ENCODE peak calls at places on chromosomes 5 and 9, in six cellular contexts. T is kidney epithelial cell, X is brain microvascular endothelial cell, A is PC-3, J is HFF-Myc, N is MCF 10A. Y is an unnamed sample.

GRCh38 chr5:130066644-130067043 is 162.4 kb downstream of the CHSY3 start:
- DNase-seq in T (no peak), X (peak), A (no peak), J (no peak), N (no peak), Y (no peak)

GRCh38 chr5:3075309-3075708 is 323.8 kb upstream of the IRX2 start:
- DNase-seq in T (no peak), X (no peak), A (no peak), J (no peak), N (no peak), Y (no peak)

GRCh38 chr9:127263664-127264063 is 910 bp upstream of the GARNL3 start:
- DNase-seq in T (no peak), X (no peak), A (no peak), J (no peak), N (no peak), Y (peak)

GRCh38 chr5:6763191-6763590 is 50.0 kb downstream of the TENT4A start:
- DNase-seq in T (no peak), X (no peak), A (no peak), J (no peak), N (no peak), Y (no peak)

GRCh38 chr5:100905259-100905914 is 2.3 kb upstream of the ST8SIA4 start:
- DNase-seq in T (no peak), X (no peak), A (no peak), J (no peak), N (no peak), Y (no peak)

GRCh38 chr5:74360535-74361210 is 279.9 kb downstream of the ENC1 start:
- DNase-seq in T (no peak), X (no peak), A (no peak), J (no peak), N (no peak), Y (no peak)

GRCh38 chr9:69674112-69674511 is 1.9 kb upstream of the APBA1 start:
- DNase-seq in T (no peak), X (no peak), A (peak), J (no peak), N (no peak), Y (no peak)

GRCh38 chr9:78938821-78939220 is 632.9 kb upstream of the TLE4 start:
- DNase-seq in T (no peak), X (no peak), A (no peak), J (no peak), N (no peak), Y (no peak)

GRCh38 chr5:1519631-1520141 is 4.1 kb downstream of the LPCAT1 start:
- DNase-seq in T (no peak), X (no peak), A (no peak), J (no peak), N (no peak), Y (no peak)

GRCh38 chr5:109921735-109922395 is 232.1 kb downstream of the MAN2A1 start:
- DNase-seq in T (no peak), X (no peak), A (no peak), J (no peak), N (no peak), Y (peak)

GRCh38 chr5:157915638-157916037 is 56.7 kb upstream of the CLINT1 start:
- DNase-seq in T (no peak), X (peak), A (peak), J (no peak), N (peak), Y (peak)

GRCh38 chr5:77211013-77211690 is 672 bp downstream of the PDE8B start:
- DNase-seq in T (no peak), X (no peak), A (peak), J (no peak), N (no peak), Y (peak)

GRCh38 chr9:306907-307306 is 92.2 kb downstream of the DOCK8 start:
- DNase-seq in T (no peak), X (no peak), A (peak), J (no peak), N (peak), Y (no peak)

GRCh38 chr9:87322840-87323635 is 174.6 kb upstream of the DAPK1 start:
- DNase-seq in T (no peak), X (no peak), A (no peak), J (no peak), N (peak), Y (no peak)

GRCh38 chr9:106829666-106830408 is 33.1 kb upstream of the ZNF462 start:
- DNase-seq in T (no peak), X (no peak), A (no peak), J (no peak), N (no peak), Y (no peak)

GRCh38 chr5:147168578-147169327 is 66.1 kb upstream of the STK32A start:
- DNase-seq in T (no peak), X (peak), A (no peak), J (no peak), N (peak), Y (no peak)

GRCh38 chr5:44389410-44389879 is at the start of gene FGF10:
- DNase-seq in T (no peak), X (no peak), A (no peak), J (no peak), N (no peak), Y (peak)

GRCh38 chr9:11928871-11929321 is 764.3 kb upstream of the TYRP1 start:
- DNase-seq in T (no peak), X (no peak), A (no peak), J (no peak), N (no peak), Y (no peak)

GRCh38 chr5:1003296-1003937 is 5.2 kb upstream of the NKD2 start:
- DNase-seq in T (peak), X (no peak), A (peak), J (no peak), N (peak), Y (no peak)

GRCh38 chr5:115636008-115636407 is 10.2 kb upstream of the TMED7 start:
- DNase-seq in T (no peak), X (no peak), A (no peak), J (no peak), N (no peak), Y (no peak)

GRCh38 chr5:59169101-59169767 is 586.4 kb downstream of the RAB3C start:
- DNase-seq in T (no peak), X (no peak), A (no peak), J (no peak), N (no peak), Y (no peak)

GRCh38 chr5:72392326-72392733 is 72.2 kb downstream of the PTCD2 start:
- DNase-seq in T (no peak), X (no peak), A (peak), J (no peak), N (peak), Y (no peak)

GRCh38 chr9:4073371-4073770 is 226.5 kb downstream of the GLIS3 start:
- DNase-seq in T (no peak), X (no peak), A (peak), J (no peak), N (no peak), Y (peak)

GRCh38 chr5:56494300-56494704 is 261.2 kb upstream of the ANKRD55 start:
- DNase-seq in T (no peak), X (no peak), A (no peak), J (no peak), N (no peak), Y (no peak)

GRCh38 chr5:72539726-72540125 is 32.5 kb upstream of the ZNF366 start:
- DNase-seq in T (no peak), X (no peak), A (no peak), J (no peak), N (no peak), Y (no peak)

GRCh38 chr9:86054695-86055094 is 44.7 kb downstream of the GOLM1 start:
- DNase-seq in T (no peak), X (no peak), A (no peak), J (no peak), N (no peak), Y (no peak)

GRCh38 chr5:173764321-173765029 is 123.7 kb upstream of the CPEB4 start:
- DNase-seq in T (peak), X (peak), A (peak), J (peak), N (peak), Y (peak)

GRCh38 chr5:137753986-137754235 is 252 bp downstream of the HNRNPA0 start:
- DNase-seq in T (no peak), X (no peak), A (no peak), J (no peak), N (no peak), Y (no peak)

GRCh38 chr5:149656576-149657182 is 73.4 kb upstream of the PPARGC1B start:
- DNase-seq in T (no peak), X (peak), A (peak), J (no peak), N (peak), Y (peak)

GRCh38 chr9:83327323-83327722 is 210.9 kb downstream of the FRMD3 start:
- DNase-seq in T (no peak), X (peak), A (no peak), J (no peak), N (no peak), Y (peak)

GRCh38 chr9:127154390-127155191 is 32.2 kb upstream of the ANGPTL2 start:
- DNase-seq in T (no peak), X (peak), A (no peak), J (no peak), N (no peak), Y (no peak)

GRCh38 chr5:164010900-164011299 is 505.5 kb downstream of the MAT2B start:
- DNase-seq in T (no peak), X (no peak), A (no peak), J (no peak), N (no peak), Y (no peak)

GRCh38 chr9:68949271-68950000 is 64.5 kb downstream of the PRKACG start:
- DNase-seq in T (no peak), X (no peak), A (peak), J (no peak), N (no peak), Y (peak)

GRCh38 chr9:88874391-88874790 is 116.9 kb upstream of the S1PR3 start:
- DNase-seq in T (no peak), X (no peak), A (peak), J (no peak), N (no peak), Y (peak)

GRCh38 chr9:136773386-136774044 is 9.2 kb upstream of the LCN15 start:
- DNase-seq in T (no peak), X (no peak), A (peak), J (no peak), N (no peak), Y (peak)

GRCh38 chr5:172769324-172769597 is 1.7 kb downstream of the DUSP1 start:
- DNase-seq in T (no peak), X (no peak), A (no peak), J (no peak), N (no peak), Y (no peak)

GRCh38 chr5:32531885-32532520 is 53.4 kb upstream of the SUB1 start:
- DNase-seq in T (no peak), X (peak), A (peak), J (no peak), N (peak), Y (no peak)

GRCh38 chr9:111783857-111784256 is 10.9 kb downstream of the SHOC1 start:
- DNase-seq in T (no peak), X (no peak), A (no peak), J (no peak), N (no peak), Y (no peak)

DNA sequence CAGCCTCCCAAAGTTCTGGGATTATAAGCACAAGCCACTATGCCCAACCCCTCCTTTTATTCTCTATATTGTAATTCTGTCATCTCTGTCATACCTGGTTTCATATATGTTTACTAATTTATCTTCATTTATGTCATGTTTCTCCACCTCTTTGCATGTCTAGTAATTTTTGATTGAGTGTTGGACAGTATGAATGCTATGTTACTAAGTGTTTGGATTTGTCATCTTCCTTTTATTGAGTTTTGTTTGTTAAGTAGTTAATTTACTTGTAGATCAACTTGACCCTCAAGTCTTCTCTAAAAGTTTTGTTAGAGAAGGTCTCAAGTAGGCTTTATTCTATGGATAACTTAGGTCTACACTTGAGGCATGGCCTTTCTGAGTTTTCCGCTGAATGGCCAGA is 17.2 kb upstream of the CACNA1B start:
- DNase-seq in T (no peak), X (no peak), A (no peak), J (no peak), N (no peak), Y (no peak)
- TF ChIP-seq CTCF in T (no peak), X (no peak), A (no peak), J (no peak), N (no peak), Y (no peak)

DNA sequence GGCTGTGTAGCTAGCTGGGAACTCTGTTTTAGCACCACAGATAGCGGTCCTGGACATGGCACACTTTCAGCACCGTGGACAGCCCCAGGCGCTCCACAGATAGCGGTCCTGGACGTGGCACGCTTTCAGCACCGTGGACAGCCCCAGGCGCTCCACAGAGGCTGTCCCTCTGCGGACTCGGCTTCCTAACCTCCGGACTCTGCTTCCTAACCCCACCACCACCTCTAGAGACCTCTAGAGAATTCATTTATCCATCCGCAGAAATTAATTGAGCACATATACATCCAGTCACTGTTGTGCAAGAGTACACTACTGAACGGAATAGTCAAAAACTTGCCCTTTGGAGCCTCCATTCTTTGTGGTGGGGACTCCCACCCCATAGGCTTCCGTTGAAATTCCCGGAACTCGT is 27.4 kb downstream of the UNC5A start:
- DNase-seq in T (peak), X (peak), A (peak), J (peak), N (peak), Y (no peak)
- TF ChIP-seq CTCF in T (no peak), X (no peak), A (no peak), J (no peak), N (no peak), Y (no peak)

DNA sequence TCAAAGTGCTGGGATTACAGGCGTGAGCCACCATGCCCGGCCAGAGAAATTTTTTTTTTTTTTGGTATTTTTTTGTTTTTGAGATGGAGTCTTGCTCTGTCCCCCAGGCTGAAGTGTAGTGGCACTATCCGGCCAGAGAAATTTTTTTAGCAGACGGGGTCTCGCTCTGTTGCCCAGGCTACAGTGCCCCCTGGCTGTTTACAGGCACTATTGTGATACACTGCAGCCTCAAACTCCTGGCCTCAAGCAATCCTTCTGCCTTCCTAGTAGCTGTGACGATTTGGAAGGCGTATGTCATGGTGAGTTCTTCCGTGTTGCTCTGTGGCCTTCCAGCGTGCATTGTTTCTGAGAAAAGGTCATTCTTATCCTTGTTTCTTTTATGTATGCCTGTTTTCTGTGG is 47.5 kb downstream of the CNOT6 start:
- DNase-seq in T (no peak), X (no peak), A (no peak), J (no peak), N (no peak), Y (no peak)
- TF ChIP-seq CTCF in T (no peak), X (no peak), A (peak), J (no peak), N (no peak), Y (no peak)

GRCh38 chr9:14086495-14086894 is 227.4 kb downstream of the NFIB start:
- DNase-seq in T (no peak), X (no peak), A (no peak), J (no peak), N (no peak), Y (no peak)

GRCh38 chr9:14082732-14083131 is 231.2 kb downstream of the NFIB start:
- DNase-seq in T (no peak), X (no peak), A (no peak), J (no peak), N (no peak), Y (no peak)

GRCh38 chr9:14084867-14085266 is 229.1 kb downstream of the NFIB start:
- DNase-seq in T (no peak), X (no peak), A (no peak), J (no peak), N (no peak), Y (no peak)

GRCh38 chr9:14079440-14079839 is 234.5 kb downstream of the NFIB start:
- DNase-seq in T (no peak), X (no peak), A (no peak), J (no peak), N (no peak), Y (no peak)

GRCh38 chr9:14080940-14081621 is 232.9 kb downstream of the NFIB start:
- DNase-seq in T (peak), X (peak), A (peak), J (no peak), N (no peak), Y (no peak)
- TF ChIP-seq CTCF in T (peak), X (peak), A (no peak), J (no peak), N (no peak), Y (no peak)

DNA sequence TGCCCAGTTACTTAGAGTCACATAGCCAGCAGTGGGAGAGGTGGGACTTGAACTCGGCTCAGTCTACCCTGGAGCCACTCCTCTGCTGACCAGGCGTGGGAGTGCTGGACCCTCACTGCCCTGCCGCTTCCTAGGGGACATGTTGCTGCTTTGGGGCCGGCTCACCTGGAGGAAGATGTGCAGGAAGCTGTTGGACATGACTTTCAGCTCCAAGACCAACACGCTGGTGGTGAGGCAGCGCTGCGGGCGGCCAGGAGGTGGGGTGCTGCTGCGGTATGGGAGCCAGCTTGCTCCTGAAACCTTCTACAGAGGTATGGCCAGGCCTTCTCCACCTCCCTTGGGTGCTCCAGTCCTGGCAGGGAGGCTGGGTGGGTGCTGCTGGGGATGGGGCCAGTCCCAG is 3.4 kb upstream of the CACFD1 start:
- DNase-seq in T (no peak), X (no peak), A (no peak), J (no peak), N (no peak), Y (no peak)
- TF ChIP-seq CTCF in T (peak), X (peak), A (peak), J (peak), N (no peak), Y (peak)

DNA sequence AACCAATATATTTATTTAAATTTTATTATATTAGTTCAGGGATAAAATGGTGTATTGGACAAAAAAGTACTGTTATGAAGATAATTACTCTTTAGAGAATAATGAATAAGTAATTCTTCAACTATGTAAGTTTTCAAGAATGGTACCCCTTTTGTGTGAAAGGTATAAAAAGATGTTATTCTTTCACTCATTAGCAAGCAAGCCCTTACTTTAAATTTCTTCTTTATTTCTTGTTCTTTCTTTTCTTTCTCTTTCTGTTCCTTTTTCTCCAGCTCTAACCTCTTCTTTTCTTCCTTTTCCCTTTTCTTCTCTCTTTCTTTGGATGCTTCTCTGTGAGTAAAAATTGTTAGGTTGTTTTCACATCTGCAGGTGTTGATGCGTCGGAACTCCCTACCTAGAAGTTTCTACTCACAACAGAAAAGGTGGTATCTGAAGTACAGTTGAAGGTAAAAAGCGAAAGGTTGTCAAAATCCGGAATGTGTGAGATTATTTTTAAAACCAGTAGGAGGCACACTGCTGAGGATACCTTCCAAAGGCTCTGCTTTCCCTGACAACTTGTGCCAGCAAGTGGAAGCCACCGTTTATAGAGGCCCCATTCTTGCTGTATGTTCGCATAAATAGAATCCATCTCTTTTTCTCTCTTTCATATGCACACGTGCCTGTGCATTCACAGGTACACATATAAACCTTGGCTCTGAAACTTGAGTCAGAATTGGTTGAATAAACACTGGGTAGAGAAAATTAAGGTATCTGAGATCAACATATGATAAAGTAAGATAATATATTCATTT is 63.4 kb upstream of the RICTOR start:
- DNase-seq in T (no peak), X (no peak), A (peak), J (no peak), N (peak), Y (no peak)
- TF ChIP-seq CTCF in T (no peak), X (peak), A (peak), J (peak), N (peak), Y (peak)

DNA sequence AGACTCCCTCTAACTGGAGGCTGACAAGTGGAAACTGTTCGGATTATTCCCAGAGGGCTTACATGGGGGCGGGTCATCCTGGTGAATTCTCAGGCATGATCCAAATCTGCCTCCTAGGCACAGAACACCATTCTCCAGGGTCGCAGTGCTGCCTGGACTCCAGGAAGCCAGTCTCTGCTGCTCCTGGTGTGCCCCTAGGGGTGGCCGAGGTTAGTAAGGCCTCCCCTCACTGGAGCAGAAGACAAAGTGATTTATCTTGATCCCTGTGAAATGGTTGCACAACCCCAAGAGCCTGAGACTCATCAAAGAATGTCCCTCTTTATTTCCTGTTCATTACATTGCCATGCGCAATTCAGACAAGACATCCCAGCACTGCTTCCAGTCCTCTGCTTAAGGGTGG is 17.1 kb downstream of the ADGRV1 start:
- DNase-seq in T (no peak), X (no peak), A (no peak), J (no peak), N (no peak), Y (no peak)
- TF ChIP-seq CTCF in T (no peak), X (no peak), A (no peak), J (no peak), N (no peak), Y (no peak)

Y was measured in BE2C.